ENCODE peak calls at places on chromosome 16, in five cellular contexts. A is HFFc6, N is ovary, T is WTC11, G is D721Med. D is an unnamed sample.

GRCh38 chr16:49440156-49441065 is 66.8 kb downstream of the C16orf78 start:
- DNase-seq in N (no peak), G (no peak), A (no peak), T (no peak), D (no peak)

GRCh38 chr16:17556276-17557052 is 85.7 kb upstream of the XYLT1 start:
- DNase-seq in N (no peak), T (peak), A (peak), G (no peak), D (peak)

GRCh38 chr16:57304169-57305061 is 19.9 kb upstream of the PLLP start:
- DNase-seq in T (no peak), N (no peak), A (no peak), G (no peak), D (peak)

GRCh38 chr16:75054556-75054947 is 55.7 kb downstream of the ZNRF1 start:
- DNase-seq in A (no peak), T (no peak), G (no peak), N (no peak), D (no peak)

GRCh38 chr16:21950782-21951521 is 2.2 kb upstream of the UQCRC2 start:
- DNase-seq in T (no peak), A (peak), G (no peak), N (no peak), D (peak)

GRCh38 chr16:48609453-48610023 is 442 bp downstream of the N4BP1 start:
- DNase-seq in N (no peak), T (peak), A (peak), G (no peak), D (peak)

GRCh38 chr16:53094013-53094630 is 39.3 kb downstream of the CHD9 start:
- DNase-seq in A (no peak), N (no peak), T (no peak), G (no peak), D (peak)

GRCh38 chr16:80852261-80852872 is 48.0 kb upstream of the CDYL2 start:
- DNase-seq in A (peak), T (peak), N (no peak), G (no peak), D (peak)

GRCh38 chr16:68072038-68072695 is 13.0 kb upstream of the NFATC3 start:
- DNase-seq in N (peak), A (peak), T (no peak), G (no peak), D (peak)

GRCh38 chr16:86657972-86658371 is 79.6 kb downstream of the FOXL1 start:
- DNase-seq in A (no peak), G (no peak), N (no peak), T (no peak), D (no peak)

GRCh38 chr16:8959921-8960787 is 3.6 kb downstream of the USP7 start:
- DNase-seq in N (peak), A (no peak), G (no peak), T (no peak), D (no peak)

GRCh38 chr16:51638338-51639135 is 487.5 kb upstream of the SALL1 start:
- DNase-seq in G (no peak), T (no peak), N (no peak), A (peak), D (peak)

GRCh38 chr16:407253-407652 is 5.6 kb downstream of the DECR2 start:
- DNase-seq in A (no peak), G (no peak), N (no peak), T (no peak), D (no peak)

GRCh38 chr16:87326151-87326571 is 9.0 kb upstream of the C16orf95 start:
- DNase-seq in A (peak), G (no peak), N (no peak), T (no peak), D (no peak)

GRCh38 chr16:79170565-79171242 is 429.8 kb downstream of the MAF start:
- DNase-seq in G (no peak), T (no peak), A (peak), N (peak), D (peak)

GRCh38 chr16:48452991-48453760 is 68.0 kb upstream of the SIAH1 start:
- DNase-seq in N (no peak), A (no peak), G (no peak), T (no peak), D (no peak)

GRCh38 chr16:80563066-80563465 is 22.3 kb downstream of the DYNLRB2 start:
- DNase-seq in A (no peak), T (no peak), G (no peak), N (no peak), D (no peak)

GRCh38 chr16:11405331-11406176 is 60.3 kb downstream of the RMI2 start:
- DNase-seq in A (no peak), G (no peak), T (peak), N (no peak), D (no peak)

GRCh38 chr16:4897328-4897727 is 39.6 kb downstream of the PPL start:
- DNase-seq in A (no peak), G (no peak), T (no peak), N (no peak), D (no peak)

GRCh38 chr16:80619824-80620223 is 79.0 kb downstream of the DYNLRB2 start:
- DNase-seq in G (no peak), A (peak), T (no peak), N (no peak), D (peak)

GRCh38 chr16:68357923-68358322 is 47.1 kb downstream of the PRMT7 start:
- DNase-seq in A (no peak), T (no peak), N (no peak), G (no peak), D (no peak)

GRCh38 chr16:9331503-9331902 is 240.1 kb downstream of the HAPSTR1 start:
- DNase-seq in N (no peak), A (no peak), T (no peak), G (no peak), D (no peak)

GRCh38 chr16:392450-393027 is 4.5 kb upstream of the NME4 start:
- DNase-seq in A (no peak), T (no peak), N (no peak), G (no peak), D (no peak)

GRCh38 chr16:47848481-47849109 is 307.2 kb downstream of the ABCC12 start:
- DNase-seq in T (no peak), N (no peak), A (peak), G (no peak), D (peak)

GRCh38 chr16:48810803-48811453 is 200.9 kb upstream of the N4BP1 start:
- DNase-seq in G (no peak), N (no peak), T (peak), A (no peak), D (no peak)

GRCh38 chr16:69476920-69477418 is 52.5 kb downstream of the CYB5B start:
- DNase-seq in G (no peak), N (no peak), T (no peak), A (peak), D (peak)

GRCh38 chr16:68948230-68948910 is 105.0 kb downstream of the TANGO6 start:
- DNase-seq in T (no peak), G (no peak), A (no peak), N (no peak), D (no peak)

GRCh38 chr16:69435977-69436729 is 11.7 kb downstream of the CYB5B start:
- DNase-seq in T (no peak), G (no peak), A (no peak), N (no peak), D (no peak)

GRCh38 chr16:28317040-28317880 is 24.9 kb downstream of the SBK1 start:
- DNase-seq in N (peak), G (peak), A (peak), T (peak), D (peak)

GRCh38 chr16:67441289-67441753 is 10.4 kb downstream of the HSD11B2 start:
- DNase-seq in A (no peak), N (no peak), G (no peak), T (no peak), D (no peak)

GRCh38 chr16:68972720-68973119 is 129.4 kb downstream of the TANGO6 start:
- DNase-seq in A (peak), N (no peak), G (no peak), T (peak), D (peak)

GRCh38 chr16:24851700-24852099 is 5.9 kb downstream of the SLC5A11 start:
- DNase-seq in G (no peak), A (peak), N (no peak), T (no peak), D (peak)

GRCh38 chr16:1428511-1428910 is 2.4 kb upstream of the PERCC1 start:
- DNase-seq in T (peak), N (no peak), A (no peak), G (no peak), D (no peak)

GRCh38 chr16:82627811-82628339 is 1.1 kb downstream of the CDH13 start:
- DNase-seq in T (peak), N (no peak), G (no peak), A (peak), D (peak)

GRCh38 chr16:69029121-69029520 is 76.3 kb upstream of the HAS3 start:
- DNase-seq in N (no peak), G (no peak), T (no peak), A (no peak), D (no peak)

GRCh38 chr16:56426585-56426984 is 1.2 kb upstream of the AMFR start:
- DNase-seq in N (no peak), T (no peak), G (no peak), A (no peak), D (peak)

GRCh38 chr16:50155925-50156324 is 2.8 kb downstream of the TENT4B start:
- DNase-seq in T (no peak), A (no peak), N (no peak), G (no peak), D (no peak)

GRCh38 chr16:84948855-84949610 is 62.3 kb downstream of the ZDHHC7 start:
- DNase-seq in A (no peak), T (no peak), G (no peak), N (no peak), D (no peak)

GRCh38 chr16:84952335-84953050 is 58.8 kb downstream of the ZDHHC7 start:
- DNase-seq in T (peak), A (peak), G (no peak), N (peak), D (peak)

GRCh38 chr16:84953051-84953746 is 58.1 kb downstream of the ZDHHC7 start:
- DNase-seq in T (no peak), G (no peak), A (no peak), N (no peak), D (no peak)

GRCh38 chr16:84949776-84950436 is 61.4 kb downstream of the ZDHHC7 start:
- DNase-seq in G (no peak), N (no peak), A (no peak), T (no peak), D (no peak)

GRCh38 chr16:84950906-84951305 is 60.4 kb downstream of the ZDHHC7 start:
- DNase-seq in A (no peak), G (no peak), N (no peak), T (peak), D (no peak)
- TF ChIP-seq CTCF in A (peak), G (peak), N (no peak), T (no peak), D (peak)

GRCh38 chr16:88856122-88856827 is 472 bp downstream of the GALNS start:
- DNase-seq in N (peak), G (no peak), T (peak), A (no peak), D (no peak)
- TF ChIP-seq CTCF in N (no peak), G (no peak), T (no peak), A (no peak), D (no peak)

GRCh38 chr16:90028985-90029384 is 9.7 kb upstream of the DBNDD1 start:
- DNase-seq in T (no peak), A (no peak), G (no peak), N (no peak), D (no peak)

GRCh38 chr16:90022209-90023077 is 3.2 kb upstream of the DBNDD1 start:
- DNase-seq in G (peak), T (peak), N (peak), A (peak), D (peak)

GRCh38 chr16:90027611-90028010 is 8.4 kb upstream of the DBNDD1 start:
- DNase-seq in G (no peak), T (no peak), A (no peak), N (no peak), D (no peak)

GRCh38 chr16:90023078-90023447 is 3.8 kb upstream of the DBNDD1 start:
- DNase-seq in G (no peak), A (no peak), T (no peak), N (no peak), D (no peak)

GRCh38 chr16:90026135-90026534 is 6.9 kb upstream of the DBNDD1 start:
- DNase-seq in N (no peak), G (no peak), T (no peak), A (no peak), D (no peak)
- TF ChIP-seq CTCF in N (no peak), G (no peak), T (no peak), A (peak), D (peak)

GRCh38 chr16:89704281-89704680 is 2.8 kb upstream of the SPATA2L start:
- DNase-seq in A (no peak), T (no peak), G (no peak), N (no peak), D (no peak)
- TF ChIP-seq CTCF in A (peak), T (no peak), G (no peak), N (no peak), D (no peak)

D was measured in bronchial epithelial cell.